ENCODE peak calls at places on chromosomes 1 and 21, in seven cellular contexts. I is stimulated activated CD4-positive, alpha-beta T cell treated with anti-CD3 and anti-CD28 coated beads, Interleukin-12 subunit alpha, Interleukin-12 subunit beta, amount 100 ng/mL, for 4 hours; Q is EL; N is A172; W is cortex of kidney; H is neural crest cell; B is cardiac muscle cell. P is an unnamed sample.

GRCh38 chr1:15676688-15677661 is 7.1 kb upstream of the PLEKHM2 start:
- DNase-seq in I (no peak), Q (no peak), N (no peak), W (no peak), H (no peak), B (no peak), P (no peak)

GRCh38 chr1:68166348-68166747 is 66.0 kb downstream of the WLS start:
- DNase-seq in I (no peak), Q (no peak), N (no peak), W (no peak), H (no peak), B (no peak), P (no peak)

GRCh38 chr1:7679873-7680790 is 91.0 kb upstream of the VAMP3 start:
- DNase-seq in I (peak; percentile 56), Q (peak; percentile 42), N (no peak), W (no peak), H (peak; percentile 56), B (peak; percentile 61), P (no peak)

GRCh38 chr1:13830170-13830569 is 130.2 kb downstream of the PRDM2 start:
- DNase-seq in I (no peak), Q (no peak), N (no peak), W (no peak), H (no peak), B (no peak), P (no peak)

GRCh38 chr1:89917353-89917752 is 77.6 kb upstream of the ZNF326 start:
- DNase-seq in I (no peak), Q (no peak), N (no peak), W (no peak), H (no peak), B (no peak), P (no peak)

GRCh38 chr1:65514083-65514482 is 93.6 kb downstream of the LEPR start:
- DNase-seq in I (no peak), Q (peak; percentile 57), N (no peak), W (no peak), H (no peak), B (peak; percentile 52), P (no peak)

GRCh38 chr1:21124846-21125245 is 51.9 kb downstream of the EIF4G3 start:
- DNase-seq in I (no peak), Q (peak; percentile 43), N (no peak), W (no peak), H (no peak), B (peak; percentile 33), P (no peak)

GRCh38 chr1:57162607-57163235 is 196.9 kb upstream of the C8B start:
- DNase-seq in I (no peak), Q (no peak), N (no peak), W (no peak), H (no peak), B (no peak), P (no peak)

GRCh38 chr21:19508442-19508841 is 1104.9 kb upstream of the TMPRSS15 start:
- DNase-seq in I (no peak), Q (no peak), N (no peak), W (no peak), H (no peak), B (no peak), P (no peak)

GRCh38 chr21:45513003-45513706 is 29.1 kb downstream of the SLC19A1 start:
- DNase-seq in I (no peak), Q (no peak), N (peak; percentile 66), W (no peak), H (no peak), B (no peak), P (no peak)

GRCh38 chr1:100642826-100643225 is 76.7 kb upstream of the VCAM1 start:
- DNase-seq in I (no peak), Q (no peak), N (no peak), W (no peak), H (no peak), B (no peak), P (no peak)

GRCh38 chr1:54273092-54273836 is 73.3 kb downstream of the MRPL37 start:
- DNase-seq in I (no peak), Q (peak; percentile 84), N (peak; percentile 88), W (peak; percentile 34), H (peak; percentile 59), B (peak; percentile 70), P (no peak)

GRCh38 chr1:181440510-181440909 is 42.8 kb upstream of the CACNA1E start:
- DNase-seq in I (no peak), Q (no peak), N (no peak), W (no peak), H (no peak), B (no peak), P (no peak)

GRCh38 chr21:14414932-14415508 is 32.1 kb upstream of the HSPA13 start:
- DNase-seq in I (no peak), Q (no peak), N (no peak), W (no peak), H (no peak), B (no peak), P (no peak)

GRCh38 chr1:19260211-19261138 is 8.9 kb downstream of the MRTO4 start:
- DNase-seq in I (no peak), Q (peak; percentile 93), N (peak; percentile 2), W (no peak), H (no peak), B (peak; percentile 27), P (no peak)

GRCh38 chr1:202702088-202702487 is 8.2 kb downstream of the SYT2 start:
- DNase-seq in I (no peak), Q (no peak), N (no peak), W (no peak), H (no peak), B (no peak), P (no peak)

GRCh38 chr21:42236014-42236413 is 17.1 kb downstream of the ABCG1 start:
- DNase-seq in I (no peak), Q (no peak), N (no peak), W (no peak), H (no peak), B (no peak), P (no peak)

GRCh38 chr1:46525253-46525983 is 26.0 kb downstream of the KNCN start:
- DNase-seq in I (no peak), Q (no peak), N (no peak), W (no peak), H (no peak), B (no peak), P (no peak)

GRCh38 chr1:16354619-16355018 is 2.3 kb upstream of the FBXO42 start:
- DNase-seq in I (no peak), Q (no peak), N (no peak), W (no peak), H (no peak), B (no peak), P (no peak)

GRCh38 chr1:6033986-6034749 is 11.5 kb upstream of the KCNAB2 start:
- DNase-seq in I (peak; percentile 35), Q (peak; percentile 23), N (no peak), W (no peak), H (peak; percentile 70), B (peak; percentile 30), P (peak; percentile 14)

GRCh38 chr1:6052543-6053205 is 7.0 kb downstream of the KCNAB2 start:
- DNase-seq in I (peak; percentile 34), Q (peak; percentile 56), N (peak; percentile 45), W (no peak), H (peak; percentile 85), B (peak; percentile 76), P (peak; percentile 21)

GRCh38 chr1:11701551-11701961 is 10.0 kb downstream of the DRAXIN start:
- DNase-seq in I (no peak), Q (no peak), N (no peak), W (no peak), H (no peak), B (no peak), P (no peak)

GRCh38 chr1:236844499-236845271 is 49.6 kb downstream of the MTR start:
- DNase-seq in I (no peak), Q (peak; percentile 72), N (no peak), W (no peak), H (no peak), B (peak; percentile 17), P (no peak)

GRCh38 chr1:181258971-181259745 is 170.7 kb downstream of the IER5 start:
- DNase-seq in I (no peak), Q (no peak), N (no peak), W (no peak), H (no peak), B (no peak), P (no peak)

GRCh38 chr1:31665264-31665878 is 20.7 kb upstream of the PEF1 start:
- DNase-seq in I (no peak), Q (no peak), N (no peak), W (no peak), H (no peak), B (no peak), P (no peak)

GRCh38 chr21:14767192-14767852 is 221.2 kb upstream of the SAMSN1 start:
- DNase-seq in I (no peak), Q (no peak), N (no peak), W (no peak), H (no peak), B (no peak), P (no peak)

GRCh38 chr1:232369912-232370311 is 260.0 kb downstream of the SIPA1L2 start:
- DNase-seq in I (no peak), Q (no peak), N (no peak), W (no peak), H (no peak), B (no peak), P (no peak)

GRCh38 chr1:20505488-20505887 is 2.5 kb downstream of the MUL1 start:
- DNase-seq in I (no peak), Q (no peak), N (no peak), W (no peak), H (no peak), B (no peak), P (no peak)

GRCh38 chr1:12170263-12170671 is 3.5 kb downstream of the TNFRSF1B start:
- DNase-seq in I (no peak), Q (no peak), N (no peak), W (no peak), H (no peak), B (no peak), P (no peak)

GRCh38 chr1:18191037-18191867 is 83.7 kb downstream of the IGSF21 start:
- DNase-seq in I (no peak), Q (no peak), N (no peak), W (no peak), H (no peak), B (no peak), P (no peak)

GRCh38 chr21:45724345-45724961 is 80.9 kb downstream of the PCBP3 start:
- DNase-seq in I (no peak), Q (no peak), N (no peak), W (no peak), H (no peak), B (no peak), P (no peak)

GRCh38 chr1:151790940-151791651 is 796 bp upstream of the TDRKH start:
- DNase-seq in I (no peak), Q (peak; percentile 45), N (peak; percentile 39), W (no peak), H (peak; percentile 9), B (no peak), P (no peak)

P was measured in activated T-helper 2 cell treated with anti-CD3 and anti-CD28 coated beads, Interferon-gamma antibody, Interleukin-2, Interleukin-4, amounts not matched to agents 10 μg/mL and 5 μg/mL and 100 μg/mL, durations not matched to agents 14 hours and 24 hours and 36 hours.